ENCODE peak calls at places on chromosome 3, in eight cellular contexts. D is spleen, F is kidney epithelial cell, A is choroid plexus epithelial cell, W is fibroblast of lung, X is ovary, Q is mammary epithelial cell, M is foreskin fibroblast. Y is an unnamed sample.

GRCh38 chr3:69774029-69774428 is 34.8 kb downstream of the MITF start:
- DNase-seq in W (no peak), X (no peak), Q (no peak), M (peak), D (no peak), A (no peak), F (no peak), Y (no peak)

GRCh38 chr3:72258786-72259185 is 473.8 kb upstream of the PROK2 start:
- DNase-seq in A (no peak), W (no peak), X (no peak), F (no peak), M (no peak), Q (no peak), D (peak), Y (no peak)

GRCh38 chr3:38001456-38002081 is 11.0 kb downstream of the VILL start:
- DNase-seq in Q (no peak), F (no peak), W (no peak), A (no peak), D (peak), M (no peak), X (peak), Y (no peak)

GRCh38 chr3:155281892-155282291 is 11.6 kb downstream of the STRIT1 start:
- DNase-seq in W (peak), X (no peak), A (peak), Q (no peak), F (no peak), D (no peak), M (peak), Y (peak)

GRCh38 chr3:33544126-33544525 is 103.9 kb upstream of the UBP1 start:
- DNase-seq in Q (no peak), W (peak), A (no peak), F (no peak), X (no peak), M (peak), D (no peak), Y (peak)

GRCh38 chr3:133206921-133207320 is 168.7 kb downstream of the TMEM108 start:
- DNase-seq in F (no peak), A (no peak), X (no peak), W (no peak), Q (no peak), D (no peak), M (no peak), Y (no peak)

GRCh38 chr3:20054549-20054987 is 14.3 kb downstream of the KAT2B start:
- DNase-seq in W (peak), F (peak), D (peak), Q (peak), X (no peak), A (peak), M (peak), Y (peak)

GRCh38 chr3:31880020-31880419 is 101.0 kb downstream of the OSBPL10 start:
- DNase-seq in X (no peak), A (peak), Q (peak), W (no peak), D (no peak), M (peak), F (no peak), Y (peak)

GRCh38 chr3:188671941-188672340 is 499.8 kb upstream of the TPRG1 start:
- DNase-seq in D (no peak), W (no peak), X (no peak), F (no peak), M (no peak), Q (no peak), A (peak), Y (no peak)

GRCh38 chr3:53935283-53935901 is 43.7 kb upstream of the SELENOK start:
- DNase-seq in X (no peak), M (no peak), W (no peak), A (no peak), D (no peak), F (no peak), Q (no peak), Y (no peak)

GRCh38 chr3:123282461-123282860 is 80.7 kb downstream of the SEC22A start:
- DNase-seq in M (no peak), A (no peak), Q (no peak), F (no peak), W (no peak), X (no peak), D (no peak), Y (no peak)

GRCh38 chr3:189981668-189982067 is 139.0 kb downstream of the P3H2 start:
- DNase-seq in F (no peak), A (peak), X (no peak), W (peak), Q (peak), M (peak), D (no peak), Y (peak)

GRCh38 chr3:177378168-177378567 is 180.9 kb upstream of the TBL1XR1 start:
- DNase-seq in A (no peak), M (no peak), Q (no peak), W (no peak), F (no peak), D (no peak), X (no peak), Y (no peak)

GRCh38 chr3:21573291-21573690 is 177.7 kb downstream of the ZNF385D start:
- DNase-seq in X (no peak), D (no peak), F (no peak), W (peak), M (peak), A (peak), Q (no peak), Y (peak)

GRCh38 chr3:11634974-11635612 is 8.6 kb downstream of the VGLL4 start:
- DNase-seq in X (no peak), A (no peak), F (no peak), M (no peak), D (no peak), Q (no peak), W (no peak), Y (no peak)

GRCh38 chr3:186425788-186426730 is 64.0 kb upstream of the DGKG start:
- DNase-seq in Q (peak), W (peak), M (peak), F (no peak), D (no peak), X (no peak), A (peak), Y (peak)

GRCh38 chr3:54863366-54863765 is 64.5 kb downstream of the LRTM1 start:
- DNase-seq in F (no peak), X (no peak), W (peak), A (peak), M (no peak), Q (no peak), D (no peak), Y (peak)

GRCh38 chr3:38274864-38275649 is 7.0 kb upstream of the SLC22A14 start:
- DNase-seq in D (no peak), A (no peak), W (no peak), X (no peak), F (no peak), Q (no peak), M (no peak), Y (no peak)

GRCh38 chr3:67637255-67637900 is 17.0 kb downstream of the SUCLG2 start:
- DNase-seq in W (no peak), A (no peak), X (no peak), F (no peak), Q (no peak), M (no peak), D (no peak), Y (no peak)

GRCh38 chr3:17307889-17308288 is 423.1 kb downstream of the PLCL2 start:
- DNase-seq in W (no peak), Q (no peak), F (no peak), M (no peak), X (no peak), D (no peak), A (no peak), Y (no peak)

GRCh38 chr3:57592306-57592705 is 4.8 kb downstream of the ARF4 start:
- DNase-seq in Q (no peak), X (no peak), D (no peak), W (no peak), F (no peak), M (no peak), A (no peak), Y (no peak)

GRCh38 chr3:5426094-5426883 is 238.8 kb downstream of the EDEM1 start:
- DNase-seq in F (peak), M (no peak), A (peak), D (peak), W (peak), Q (peak), X (peak), Y (peak)

GRCh38 chr3:15271785-15272381 is 60.5 kb downstream of the SH3BP5 start:
- DNase-seq in F (no peak), D (peak), Q (no peak), X (peak), M (no peak), W (no peak), A (no peak), Y (no peak)
- H3K4me3 ChIP-seq in F (no peak), D (no peak), Q (no peak), X (no peak), M (no peak), W (no peak), A (no peak), Y (no peak)

DNA sequence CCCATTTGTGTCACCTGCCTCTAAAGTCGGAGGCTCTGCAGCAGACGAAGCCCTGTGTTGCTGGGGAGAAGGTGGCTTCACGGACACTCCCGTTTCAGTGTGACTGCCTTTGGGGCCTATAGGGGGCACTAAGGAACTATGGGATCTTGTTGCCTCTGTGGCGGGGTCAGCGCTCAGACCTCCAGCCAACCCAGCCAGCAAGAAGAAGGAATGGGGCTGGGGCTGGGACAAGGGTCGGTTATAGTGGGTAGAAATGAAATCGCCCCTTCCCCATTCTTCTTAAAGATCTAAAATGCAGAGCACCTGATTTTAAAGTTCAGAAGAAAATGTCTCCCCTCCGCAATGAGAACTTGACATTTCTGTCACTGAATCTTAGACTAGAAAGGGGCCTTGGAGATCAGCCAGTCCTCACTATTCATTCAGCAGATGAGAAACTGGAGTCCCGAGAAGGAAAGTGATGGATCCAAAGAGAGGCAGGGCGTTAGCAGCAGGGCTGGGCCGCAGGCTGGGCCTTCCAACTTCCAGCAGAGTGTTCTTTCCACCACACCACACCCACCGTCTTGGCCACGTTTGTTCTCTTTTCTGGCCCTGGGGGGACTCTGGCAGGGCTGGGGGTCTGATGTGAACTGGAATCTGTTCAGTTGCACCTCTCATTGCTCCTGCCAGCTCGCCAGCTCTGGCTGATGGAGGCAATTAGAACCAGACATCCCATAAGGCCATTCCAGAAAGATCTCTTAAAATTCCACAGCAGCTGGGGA is 195.4 kb downstream of the OPA1 start:
- DNase-seq in M (peak), A (peak), F (no peak), X (peak), Q (no peak), W (peak), D (no peak), Y (peak)
- TF ChIP-seq CTCF in M (peak), A (peak), F (peak), X (peak), Q (peak), W (peak), D (peak), Y (peak)

DNA sequence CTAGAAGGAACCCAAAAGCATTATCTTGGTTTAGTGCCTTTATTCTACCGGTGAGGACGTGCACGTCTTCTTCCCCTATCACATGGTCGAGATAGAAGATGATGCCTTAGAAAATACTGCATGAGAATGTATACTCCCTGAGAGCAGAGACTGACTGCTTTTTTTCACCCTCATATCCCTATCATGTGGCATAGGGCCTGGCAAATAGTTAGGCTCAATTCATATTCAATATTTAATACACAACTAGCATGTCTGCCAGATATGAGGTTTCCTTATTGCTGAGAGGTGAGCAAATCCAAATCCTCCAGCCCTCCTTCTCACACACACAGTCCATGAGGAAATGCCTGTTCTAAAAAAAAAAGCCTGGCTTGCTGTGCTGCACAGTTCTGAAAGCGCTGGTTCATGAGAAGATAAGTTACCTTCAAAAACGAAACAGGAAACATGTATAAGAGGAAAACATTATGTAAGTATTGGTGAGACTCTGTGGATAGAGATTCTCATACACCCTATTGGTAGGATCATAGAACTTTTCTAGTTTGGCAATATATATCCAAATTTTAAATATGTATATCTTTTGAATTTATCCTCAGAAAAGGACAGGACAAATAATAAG is 15.5 kb upstream of the ACAP2 start:
- DNase-seq in Q (no peak), F (no peak), M (peak), A (peak), X (no peak), W (no peak), D (no peak), Y (peak)
- H3K4me3 ChIP-seq in Q (no peak), F (no peak), M (no peak), A (no peak), X (no peak), W (no peak), D (no peak), Y (no peak)

GRCh38 chr3:163043074-163043473 is 1546.5 kb downstream of the OTOL1 start:
- DNase-seq in W (no peak), M (peak), X (no peak), A (peak), Q (no peak), D (no peak), F (no peak), Y (peak)
- TF ChIP-seq CTCF in W (peak), M (peak), X (no peak), A (peak), Q (peak), D (no peak), F (peak), Y (peak)

DNA sequence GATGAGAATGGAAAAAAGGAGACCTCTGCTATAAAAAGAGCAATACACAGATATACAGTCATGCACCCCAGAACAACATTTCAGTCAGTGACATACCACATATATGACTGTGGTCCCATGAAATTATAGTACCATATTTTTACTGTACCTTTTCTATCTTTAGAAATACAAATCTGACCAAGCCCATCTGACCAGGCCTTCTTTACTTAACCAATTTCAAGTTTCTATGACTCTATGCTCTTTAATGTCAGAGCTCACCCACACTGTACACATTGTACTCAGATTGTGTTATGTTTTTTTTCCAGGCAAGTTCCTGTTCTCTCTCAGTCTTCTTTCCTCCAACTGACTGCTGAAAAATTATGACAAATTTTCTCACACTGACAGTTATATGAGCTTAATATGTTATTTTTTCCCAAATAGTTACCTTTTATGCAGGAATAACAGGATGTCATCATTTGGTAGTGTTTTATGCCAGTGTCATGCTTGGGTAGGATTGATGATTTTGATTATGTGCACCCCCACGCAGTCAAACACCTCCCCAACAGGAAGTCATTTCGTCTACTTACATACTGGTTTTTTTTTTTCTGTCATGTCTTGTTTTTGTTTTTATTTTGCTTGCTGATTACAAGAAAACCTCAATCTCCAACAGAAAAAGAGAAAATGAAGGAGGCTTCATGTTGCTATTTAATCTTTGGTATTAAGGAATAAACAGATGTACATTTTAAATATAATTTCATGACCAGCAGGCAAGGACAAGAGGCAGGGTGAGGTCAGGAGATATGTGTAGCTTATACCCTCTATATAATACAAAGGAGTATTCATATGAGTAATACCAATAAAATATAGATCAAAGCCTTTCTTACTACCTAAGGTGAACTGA is 8.2 kb upstream of the CBLB start:
- DNase-seq in D (no peak), M (no peak), Q (no peak), F (no peak), W (no peak), A (peak), X (no peak), Y (no peak)
- H3K4me3 ChIP-seq in D (no peak), M (no peak), Q (no peak), F (no peak), W (no peak), A (no peak), X (no peak), Y (no peak)

DNA sequence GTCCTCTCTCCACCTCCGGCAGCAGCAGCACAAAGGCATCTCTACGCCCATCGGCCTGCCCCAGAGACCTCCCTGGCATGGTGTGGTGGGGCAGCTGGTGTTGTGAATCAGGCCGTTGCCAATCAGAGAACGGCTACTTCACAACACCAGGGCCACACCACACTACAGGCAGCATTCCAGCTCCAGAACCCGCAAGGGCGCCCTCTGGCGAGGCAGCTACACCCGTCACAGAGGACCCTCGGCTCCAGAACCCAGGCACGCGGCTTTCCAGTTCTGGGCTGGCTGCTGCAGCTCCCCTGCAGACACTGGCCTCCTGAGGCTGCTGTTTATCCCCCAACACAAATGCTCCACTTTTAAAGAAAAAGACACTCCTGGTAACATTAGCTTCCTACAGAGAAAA is 127.5 kb upstream of the TOPAZ1 start:
- DNase-seq in W (peak), X (no peak), A (peak), M (peak), Q (no peak), F (no peak), D (peak), Y (peak)
- TF ChIP-seq CTCF in W (peak), X (no peak), A (peak), M (peak), Q (no peak), F (peak), D (peak), Y (peak)

GRCh38 chr3:42028474-42028873 is 62.7 kb upstream of the TRAK1 start:
- DNase-seq in W (no peak), A (no peak), X (no peak), M (no peak), F (no peak), Q (no peak), D (no peak), Y (no peak)

GRCh38 chr3:42024578-42025387 is 62.9 kb upstream of the ULK4 start:
- DNase-seq in X (no peak), Q (no peak), D (no peak), F (no peak), A (no peak), W (no peak), M (peak), Y (peak)

GRCh38 chr3:42023380-42023779 is 61.5 kb upstream of the ULK4 start:
- DNase-seq in D (no peak), A (no peak), M (no peak), Q (no peak), W (no peak), X (no peak), F (no peak), Y (no peak)

GRCh38 chr3:42022355-42022754 is 60.5 kb upstream of the ULK4 start:
- DNase-seq in X (no peak), A (no peak), Q (no peak), M (no peak), W (no peak), D (no peak), F (no peak), Y (no peak)

DNA sequence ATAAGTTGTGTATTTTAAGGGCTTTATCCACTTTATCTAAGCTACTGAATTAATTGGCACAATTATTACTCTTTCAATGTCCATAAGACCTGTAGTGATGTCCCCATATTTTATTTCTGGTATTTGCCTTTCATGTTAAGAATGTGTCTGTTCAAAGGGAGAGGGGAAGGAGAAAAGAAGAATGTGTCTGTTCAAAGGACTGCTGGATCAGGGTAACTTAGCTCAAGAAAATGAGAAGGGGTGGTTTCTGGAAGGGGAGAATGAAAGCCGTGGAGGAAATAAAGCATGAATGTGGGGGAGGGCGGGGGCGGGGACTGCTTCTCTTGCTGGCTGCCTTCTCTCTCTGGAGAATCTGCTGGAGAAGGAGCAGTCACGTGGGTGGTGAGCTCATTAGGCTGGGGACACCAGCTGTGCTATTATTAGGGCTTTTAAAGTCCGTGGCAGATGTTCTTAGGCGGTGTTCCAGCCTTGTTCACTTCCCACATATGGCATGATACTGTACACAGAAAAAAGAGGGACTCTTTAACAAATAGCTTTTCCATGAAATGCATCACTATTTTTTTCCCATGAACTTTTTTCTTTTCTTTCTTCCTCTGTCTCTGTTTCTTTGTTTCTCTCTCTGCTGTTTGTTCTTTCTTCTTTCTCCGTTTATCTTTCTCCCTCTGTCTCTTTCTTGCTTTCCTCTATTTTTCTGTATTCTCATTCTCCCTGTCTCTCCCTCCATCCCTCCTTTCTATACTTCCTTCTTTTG is 63.7 kb upstream of the ULK4 start:
- DNase-seq in A (peak), Q (peak), W (peak), D (peak), M (peak), X (peak), F (peak), Y (peak)
- H3K4me3 ChIP-seq in A (peak), Q (peak), W (peak), D (no peak), M (no peak), X (no peak), F (no peak), Y (no peak)

Y was measured in cardiac fibroblast.